ENCODE peak calls at places on chromosomes 4 and X, in seven cellular contexts. Q is aorta; N is lower lobe of right lung; Y is A549; K is RWPE2; V is CD4-positive, alpha-beta memory T cell; Z is naive thymus-derived CD4-positive, alpha-beta T cell. A is an unnamed sample. For H3K4me1, the result is how much of the 10 kb centered on the place peaks cover.

GRCh38 chrX:22629105-22629725 is 356.5 kb downstream of the CBLL2 start:
- DNase-seq in K (no peak), Y (no peak), Z (no peak), N (no peak), Q (no peak), V (no peak), A (no peak)

GRCh38 chr4:184267673-184268573 is 50.2 kb upstream of the ENPP6 start:
- DNase-seq in K (no peak), V (peak), Z (peak), Q (no peak), N (peak), Y (peak), A (peak)

GRCh38 chr4:80388284-80388607 is 52.7 kb downstream of the CFAP299 start:
- DNase-seq in V (no peak), Y (no peak), Q (no peak), N (no peak), Z (no peak), K (no peak), A (no peak)

GRCh38 chr4:8522160-8523120 is 57.8 kb upstream of the GPR78 start:
- DNase-seq in K (peak), Z (no peak), Y (no peak), Q (no peak), N (no peak), V (no peak), A (peak)

GRCh38 chr4:117225441-117225840 is 140.1 kb upstream of the TRAM1L1 start:
- DNase-seq in V (no peak), N (no peak), K (no peak), Y (no peak), Q (no peak), Z (no peak), A (no peak)

GRCh38 chr4:78386679-78387078 is 164.9 kb upstream of the ANXA3 start:
- DNase-seq in V (no peak), K (no peak), Q (no peak), N (no peak), Z (no peak), Y (no peak), A (no peak)

GRCh38 chr4:139223682-139224317 is 46.8 kb upstream of the ELF2 start:
- DNase-seq in Q (no peak), K (no peak), N (no peak), V (no peak), Z (no peak), Y (no peak), A (no peak)

GRCh38 chrX:135112096-135112729 is 8.1 kb downstream of the ETDB start:
- DNase-seq in Q (no peak), Z (peak), Y (peak), N (no peak), K (no peak), V (peak), A (no peak)

GRCh38 chr4:182325397-182325796 is 82.2 kb downstream of the TENM3 start:
- DNase-seq in Z (no peak), Y (no peak), V (no peak), N (no peak), K (no peak), Q (no peak), A (no peak)

GRCh38 chr4:40910706-40911105 is 161.0 kb downstream of the NSUN7 start:
- DNase-seq in Z (no peak), N (no peak), Y (no peak), K (no peak), Q (no peak), V (no peak), A (no peak)

GRCh38 chr4:15231265-15232091 is 196.4 kb upstream of the C1QTNF7 start:
- DNase-seq in V (peak), Q (peak), Y (peak), K (no peak), N (peak), Z (peak), A (peak)

GRCh38 chr4:17921451-17921850 is 100.1 kb downstream of the LCORL start:
- DNase-seq in N (no peak), K (no peak), Y (no peak), Q (no peak), Z (no peak), V (no peak), A (no peak)

GRCh38 chrX:110317079-110317819 is 636 bp downstream of the AMMECR1 start:
- DNase-seq in V (no peak), Z (no peak), K (peak), Q (peak), N (peak), Y (peak), A (peak)

GRCh38 chr4:182863501-182863900 is 53.7 kb downstream of the DCTD start:
- DNase-seq in Y (no peak), Z (no peak), K (no peak), N (no peak), Q (peak), V (no peak), A (no peak)

GRCh38 chr4:1983846-1984405 is 24.8 kb downstream of the NELFA start:
- DNase-seq in N (no peak), Y (no peak), K (no peak), V (no peak), Z (no peak), Q (no peak), A (no peak)

GRCh38 chr4:37469286-37469685 is 216.9 kb downstream of the RELL1 start:
- DNase-seq in Z (no peak), Q (no peak), Y (no peak), K (no peak), V (no peak), N (no peak), A (no peak)

GRCh38 chr4:118821590-118822293 is 14.2 kb downstream of the SEC24D start:
- DNase-seq in K (no peak), Y (no peak), Z (no peak), V (no peak), N (no peak), Q (no peak), A (no peak)

GRCh38 chrX:63050225-63050624 is 300.9 kb downstream of the SPIN4 start:
- DNase-seq in Y (peak), K (no peak), Z (no peak), N (no peak), Q (no peak), V (no peak), A (no peak)

GRCh38 chrX:129039176-129039575 is 484.1 kb downstream of the SMARCA1 start:
- DNase-seq in K (no peak), Z (no peak), V (no peak), N (no peak), Y (no peak), Q (no peak), A (no peak)

GRCh38 chrX:41144873-41145272 is 59.6 kb downstream of the USP9X start:
- DNase-seq in V (no peak), Q (no peak), N (no peak), K (no peak), Y (no peak), Z (no peak), A (no peak)

GRCh38 chr4:7124643-7125442 is 57.0 kb upstream of the GRPEL1 start:
- DNase-seq in V (no peak), K (peak), N (no peak), Z (no peak), Q (peak), Y (peak), A (peak)

GRCh38 chr4:89800527-89801103 is 36.3 kb downstream of the SNCA start:
- DNase-seq in Q (no peak), N (no peak), V (no peak), Z (no peak), Y (no peak), K (no peak), A (no peak)

GRCh38 chrX:9611436-9612145 is 146.7 kb downstream of the TBL1X start:
- DNase-seq in K (no peak), V (no peak), N (no peak), Y (no peak), Q (no peak), Z (no peak), A (no peak)

GRCh38 chr4:15575951-15576350 is 79.2 kb downstream of the FBXL5 start:
- DNase-seq in Y (no peak), Z (no peak), N (no peak), Q (no peak), V (no peak), K (no peak), A (no peak)

GRCh38 chr4:108036252-108036651 is 46.6 kb downstream of the HADH start:
- DNase-seq in V (peak), K (no peak), Y (no peak), Q (no peak), Z (peak), N (no peak), A (no peak)

GRCh38 chrX:35251229-35251628 is 308.6 kb downstream of the FAM47B start:
- DNase-seq in Q (no peak), V (no peak), N (no peak), Z (no peak), Y (no peak), K (no peak), A (no peak)

GRCh38 chrX:68652327-68652930 is 5.0 kb downstream of the STARD8 start:
- DNase-seq in Q (no peak), Y (peak), K (no peak), V (no peak), N (no peak), Z (no peak), A (no peak)

GRCh38 chrX:113429011-113429410 is 588.4 kb upstream of the AMOT start:
- DNase-seq in Y (no peak), N (no peak), K (no peak), Q (no peak), Z (no peak), V (no peak), A (no peak)

DNA sequence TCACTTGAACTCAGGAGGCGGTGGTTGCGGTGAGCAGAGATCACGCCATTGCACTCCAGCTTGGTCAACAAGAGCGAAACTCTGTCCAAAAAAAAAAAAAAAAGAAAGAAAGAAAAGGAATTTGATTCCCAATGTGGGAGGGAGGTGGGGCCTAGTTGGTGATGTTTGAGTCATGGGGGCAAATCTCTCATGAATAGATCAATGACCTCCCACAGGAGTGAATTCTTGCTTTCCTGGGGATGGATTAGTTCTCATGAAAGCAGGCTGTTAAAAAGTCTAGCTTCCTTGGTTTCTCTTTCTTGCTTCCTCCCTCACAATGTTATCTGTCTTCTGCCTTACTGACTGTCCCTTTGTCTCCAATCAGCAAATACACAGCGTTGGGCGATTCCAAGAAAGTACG is 419.5 kb upstream of the RPS6KA3 start:
- DNase-seq in V (no peak), Z (no peak), K (no peak), Y (no peak), N (no peak), Q (no peak), A (no peak)
- H3K4me1 ChIP-seq in V (under half), Z (under half), K (under half), Y (under half), N (under half), Q (under half), A (under half)

DNA sequence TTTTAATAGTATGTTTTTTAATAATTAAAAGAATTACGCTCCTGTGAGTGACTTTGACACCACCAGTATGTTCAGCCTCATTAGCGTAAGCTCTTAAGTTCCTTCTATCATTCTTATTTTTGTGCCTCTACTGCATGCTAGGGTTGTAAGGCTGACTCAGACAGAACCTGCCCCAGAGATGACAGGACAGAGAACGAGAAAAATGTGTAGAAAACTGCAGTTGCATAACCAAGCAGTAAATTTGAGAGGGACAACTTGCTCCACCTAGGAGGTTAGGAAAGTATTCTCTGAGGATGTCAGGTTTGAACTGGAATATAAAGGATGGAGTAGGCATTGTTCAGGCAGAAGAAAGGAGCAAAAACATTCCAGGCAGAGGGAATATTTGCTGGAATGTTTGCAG is 98.7 kb downstream of the NFKB1 start:
- DNase-seq in Z (no peak), Y (no peak), V (no peak), Q (no peak), N (no peak), K (no peak), A (no peak)
- H3K4me1 ChIP-seq in Z (under half), Y (under half), V (half or more), Q (under half), N (under half), K (under half), A (under half)

GRCh38 chr4:151567056-151567455 is 158.1 kb downstream of the FHIP1A start:
- DNase-seq in Z (no peak), Q (no peak), K (no peak), V (no peak), Y (no peak), N (no peak), A (no peak)
- H3K4me1 ChIP-seq in Z (under half), Q (under half), K (under half), V (under half), Y (under half), N (under half), A (under half)

GRCh38 chr4:83546796-83547195 is 10.9 kb downstream of the GPAT3 start:
- DNase-seq in Q (no peak), V (no peak), Y (no peak), K (no peak), Z (no peak), N (no peak), A (no peak)
- H3K4me1 ChIP-seq in Q (under half), V (under half), Y (half or more), K (under half), Z (under half), N (under half), A (under half)

A was measured in left lung.